ENCODE peak calls at places on chromosomes 3 and 15, in nine cellular contexts. W is sigmoid colon; N is HEK293T; P is activated naive CD8-positive, alpha-beta T cell treated with anti-CD3 and anti-CD28 coated beads for 36 hours; A is dorsolateral prefrontal cortex; Y is frontal cortex; R is activated CD4-positive, alpha-beta T cell treated with anti-CD3 and anti-CD28 coated beads for 48 hours; C is type B pancreatic cell; T is stimulated activated CD4-positive, alpha-beta T cell treated with anti-CD3 and anti-CD28 coated beads, Interleukin-15, amount 100 ng/mL, for 1 hour. H is an unnamed sample.

GRCh38 chr15:58515807-58516206 is 84.0 kb downstream of the LIPC start:
- DNase-seq in A (no peak), C (no peak), Y (no peak), P (peak), T (no peak), R (peak), N (no peak), W (no peak), H (no peak)

GRCh38 chr3:52391096-52391495 is 53.8 kb downstream of the SEMA3G start:
- DNase-seq in A (no peak), P (no peak), W (no peak), R (no peak), C (no peak), T (no peak), Y (no peak), N (no peak), H (no peak)

GRCh38 chr15:49876401-49877038 is 242.5 kb downstream of the ATP8B4 start:
- DNase-seq in W (no peak), N (peak), P (no peak), Y (no peak), A (no peak), R (no peak), T (no peak), C (no peak), H (no peak)

GRCh38 chr3:129632056-129632455 is 25.6 kb upstream of the PLXND1 start:
- DNase-seq in C (no peak), W (no peak), Y (no peak), R (no peak), T (no peak), P (no peak), A (no peak), N (no peak), H (no peak)

GRCh38 chr15:59170295-59170881 is 36.3 kb upstream of the LDHAL6B start:
- DNase-seq in N (no peak), A (peak), P (no peak), R (no peak), Y (no peak), T (no peak), W (no peak), C (no peak), H (no peak)

GRCh38 chr3:187795207-187795960 is 50.1 kb upstream of the BCL6 start:
- DNase-seq in C (no peak), A (no peak), R (no peak), Y (no peak), N (no peak), P (no peak), T (no peak), W (no peak), H (no peak)

GRCh38 chr15:99511529-99511864 is 54.3 kb upstream of the MEF2A start:
- DNase-seq in P (no peak), C (no peak), W (no peak), N (no peak), Y (no peak), T (no peak), R (no peak), A (no peak), H (no peak)

GRCh38 chr15:81280696-81281095 is 43.2 kb downstream of the STARD5 start:
- DNase-seq in A (no peak), W (no peak), C (no peak), R (no peak), N (no peak), T (no peak), P (no peak), Y (no peak), H (no peak)

GRCh38 chr3:193978030-193978429 is 157.9 kb upstream of the HES1 start:
- DNase-seq in Y (no peak), C (no peak), R (no peak), A (no peak), T (no peak), P (no peak), N (no peak), W (no peak), H (no peak)

GRCh38 chr15:25674948-25675347 is 188.2 kb downstream of the ATP10A start:
- DNase-seq in N (no peak), A (peak), T (no peak), C (no peak), P (no peak), Y (peak), W (peak), R (no peak), H (no peak)

GRCh38 chr15:48914717-48915116 is 36.8 kb downstream of the EID1 start:
- DNase-seq in C (no peak), N (no peak), T (no peak), P (no peak), A (no peak), Y (no peak), R (no peak), W (no peak), H (no peak)

GRCh38 chr3:134104031-134104430 is 74.3 kb upstream of the SLCO2A1 start:
- DNase-seq in P (no peak), R (no peak), N (no peak), C (no peak), W (no peak), T (no peak), A (no peak), Y (no peak), H (no peak)

GRCh38 chr15:42037650-42038049 is 16.8 kb upstream of the PLA2G4E start:
- DNase-seq in A (no peak), T (no peak), R (no peak), C (no peak), Y (no peak), N (no peak), W (no peak), P (no peak), H (no peak)

GRCh38 chr3:129654126-129654525 is 47.6 kb upstream of the PLXND1 start:
- DNase-seq in N (no peak), T (no peak), Y (no peak), A (no peak), W (no peak), C (no peak), R (no peak), P (no peak), H (no peak)

GRCh38 chr3:55244247-55244646 is 242.9 kb downstream of the WNT5A start:
- DNase-seq in Y (no peak), W (no peak), P (no peak), C (no peak), T (no peak), N (no peak), R (no peak), A (no peak), H (no peak)

H was measured in activated B cell treated with CpG ODN at 0.5 μM for 24 hours.